ENCODE peak calls at places on chromosomes 6 and 20, in nine cellular contexts. C, E, R, G, W, X, B, J and Y are unnamed samples.

GRCh38 chr6:129146836-129147366 is 264.0 kb downstream of the LAMA2 start:
- DNase-seq in C (no peak), G (no peak), J (no peak), X (no peak), E (no peak), B (no peak), R (no peak), W (no peak), Y (no peak)

GRCh38 chr6:100105138-100105537 is 111.1 kb upstream of the MCHR2 start:
- DNase-seq in X (no peak), J (no peak), R (no peak), C (no peak), B (no peak), E (no peak), G (no peak), W (no peak), Y (no peak)

GRCh38 chr6:40894962-40895799 is 143.8 kb downstream of the UNC5CL start:
- DNase-seq in R (peak; percentile 61), J (peak; percentile 79), C (peak; percentile 12), X (peak; percentile 87), B (peak; percentile 40), W (peak; percentile 67), E (no peak), G (no peak), Y (no peak)

GRCh38 chr20:29740601-29740950 is 1516.9 kb upstream of the DEFB115 start:
- DNase-seq in G (no peak), R (no peak), C (no peak), X (no peak), J (no peak), W (no peak), E (no peak), B (no peak), Y (no peak)

GRCh38 chr20:62929051-62929538 is 2.8 kb upstream of the DIDO1 start:
- DNase-seq in W (peak; percentile 84), E (peak; percentile 56), G (no peak), C (peak; percentile 43), J (peak; percentile 78), X (peak; percentile 96), R (peak; percentile 69), B (no peak), Y (no peak)

GRCh38 chr6:1917628-1918371 is 308.1 kb downstream of the FOXC1 start:
- DNase-seq in J (no peak), X (no peak), W (no peak), C (no peak), E (no peak), G (no peak), B (peak; percentile 40), R (no peak), Y (no peak)

GRCh38 chr6:166904101-166904746 is 52.1 kb downstream of the RNASET2 start:
- DNase-seq in G (no peak), E (no peak), C (no peak), R (no peak), B (no peak), X (peak; percentile 60), J (no peak), W (no peak), Y (peak; percentile 26)

GRCh38 chr20:4272225-4272624 is 256.9 kb upstream of the RNF24 start:
- DNase-seq in C (no peak), B (no peak), R (no peak), E (no peak), G (no peak), X (no peak), W (no peak), J (no peak), Y (no peak)

GRCh38 chr6:5116243-5116991 is 31.3 kb downstream of the PPP1R3G start:
- DNase-seq in W (no peak), R (no peak), B (no peak), C (no peak), G (no peak), J (no peak), X (no peak), E (no peak), Y (no peak)

GRCh38 chr20:61577065-61577464 is 325.0 kb downstream of the CDH4 start:
- DNase-seq in J (no peak), W (no peak), R (no peak), C (no peak), X (no peak), E (no peak), G (no peak), B (no peak), Y (no peak)

GRCh38 chr6:125367036-125367782 is 65.4 kb upstream of the HDDC2 start:
- DNase-seq in B (no peak), G (no peak), J (no peak), C (no peak), W (no peak), X (no peak), E (no peak), R (no peak), Y (no peak)

GRCh38 chr20:25341716-25342680 is 48.6 kb downstream of the ABHD12 start:
- DNase-seq in B (no peak), C (no peak), X (no peak), G (no peak), W (no peak), R (no peak), E (no peak), J (no peak), Y (no peak)

GRCh38 chr20:25470045-25470444 is 62.6 kb downstream of the GINS1 start:
- DNase-seq in X (peak; percentile 76), B (peak; percentile 8), C (no peak), R (no peak), W (no peak), J (no peak), G (no peak), E (peak; percentile 12), Y (no peak)

GRCh38 chr6:50381106-50381415 is 331.3 kb upstream of the DEFB112 start:
- DNase-seq in C (no peak), X (no peak), E (no peak), W (no peak), R (no peak), G (no peak), B (no peak), J (no peak), Y (no peak)

GRCh38 chr20:4998160-4998651 is 3.1 kb downstream of the SLC23A2 start:
- DNase-seq in B (no peak), W (no peak), E (no peak), J (no peak), R (no peak), G (no peak), C (no peak), X (no peak), Y (no peak)

GRCh38 chr20:434221-434620 is 26.1 kb downstream of the RBCK1 start:
- DNase-seq in R (no peak), X (peak; percentile 89), W (peak; percentile 21), E (no peak), C (no peak), B (no peak), G (no peak), J (no peak), Y (peak; percentile 19)

GRCh38 chr6:42406296-42407280 is 45.1 kb downstream of the TRERF1 start:
- DNase-seq in X (no peak), E (no peak), G (no peak), W (no peak), R (peak; percentile 48), J (no peak), B (no peak), C (no peak), Y (no peak)

GRCh38 chr6:21634582-21634981 is 41.0 kb downstream of the SOX4 start:
- DNase-seq in W (no peak), E (no peak), R (no peak), J (no peak), X (no peak), B (no peak), C (no peak), G (peak; percentile 10), Y (no peak)

GRCh38 chr6:17865798-17866725 is 121.4 kb downstream of the KIF13A start:
- DNase-seq in C (peak; percentile 31), J (peak; percentile 96), R (peak; percentile 64), E (no peak), B (peak; percentile 98), X (no peak), W (no peak), G (peak; percentile 81), Y (peak; percentile 65)

GRCh38 chr20:62148908-62149314 is 5.3 kb downstream of the SS18L1 start:
- DNase-seq in E (no peak), G (no peak), J (no peak), R (no peak), B (no peak), W (no peak), C (no peak), X (no peak), Y (no peak)

DNA sequence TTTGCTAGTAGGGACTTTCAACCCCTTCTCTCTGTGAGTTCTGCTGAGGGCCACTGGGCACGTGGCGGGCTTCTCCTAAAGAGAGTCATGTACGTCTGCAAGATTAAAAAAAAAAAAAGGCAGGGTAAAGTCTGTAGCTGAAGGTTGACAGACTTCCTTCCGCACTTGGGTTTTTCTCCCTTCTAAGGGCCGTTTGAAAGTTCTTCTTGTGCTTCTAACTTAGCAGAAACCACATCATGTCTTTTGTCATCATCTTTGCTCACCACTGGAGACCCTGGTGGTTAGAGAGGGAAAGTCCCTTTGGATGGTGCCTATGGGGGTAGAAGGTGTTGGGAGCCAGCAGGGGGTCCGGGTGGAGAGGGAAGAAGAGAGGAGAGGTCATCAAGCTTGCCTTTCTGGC is 31.4 kb downstream of the PRDM1 start:
- DNase-seq in J (no peak), C (no peak), B (no peak), X (no peak), E (peak; percentile 33), W (no peak), G (no peak), R (no peak), Y (no peak)
- H3K27ac ChIP-seq in J (no peak overlapping the region), C (no peak overlapping the region), B (no peak overlapping the region), X (no peak overlapping the region), E (no peak overlapping the region), W (no peak overlapping the region), G (no peak overlapping the region), R (no peak overlapping the region), Y (no peak overlapping the region)

GRCh38 chr20:57310821-57311514 is 18.6 kb upstream of the SPO11 start:
- DNase-seq in R (no peak), C (no peak), G (no peak), E (no peak), W (no peak), X (no peak), B (no peak), J (no peak), Y (no peak)
- H3K27ac ChIP-seq in R (no peak overlapping the region), C (no peak overlapping the region), G (no peak overlapping the region), E (no peak overlapping the region), W (no peak overlapping the region), X (no peak overlapping the region), B (no peak overlapping the region), J (no peak overlapping the region), Y (no peak overlapping the region)

DNA sequence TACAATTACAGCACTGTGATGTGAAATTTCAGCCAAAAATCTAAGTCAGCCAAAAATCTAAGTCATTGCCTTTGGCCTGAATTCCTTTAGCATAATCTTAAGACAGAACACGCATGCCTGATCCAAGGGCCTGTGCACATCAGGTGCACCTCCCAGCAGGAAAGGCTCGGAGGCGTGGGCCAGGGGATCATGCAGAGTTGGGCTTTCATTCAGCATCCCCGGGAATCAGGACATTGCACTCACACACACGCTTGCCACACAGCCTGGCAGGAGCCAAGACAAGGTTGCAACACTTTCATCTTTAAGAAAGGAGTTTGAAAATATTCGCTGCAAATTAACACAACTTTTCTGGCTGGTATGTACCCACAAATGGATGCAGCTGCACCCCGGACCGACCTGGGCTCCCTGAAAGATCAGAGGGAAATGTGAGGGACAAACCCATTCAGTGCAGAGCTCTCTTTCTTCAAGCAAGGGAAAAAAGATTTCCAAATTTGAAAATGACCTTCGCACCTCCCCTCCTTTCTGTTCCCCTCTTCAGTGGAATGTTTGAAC is 48.8 kb downstream of the ERMARD start:
- DNase-seq in G (no peak), C (no peak), W (no peak), J (no peak), B (no peak), E (no peak), X (no peak), R (no peak), Y (no peak)
- H3K27ac ChIP-seq in G (no peak overlapping the region), C (no peak overlapping the region), W (peak overlapping the region; percentile 62), J (no peak overlapping the region), B (no peak overlapping the region), E (no peak overlapping the region), X (no peak overlapping the region), R (no peak overlapping the region), Y (peak overlapping the region; percentile 40)

GRCh38 chr6:116963972-116964371 is 86.9 kb downstream of the RFX6 start:
- DNase-seq in E (no peak), X (no peak), G (no peak), W (no peak), R (no peak), J (no peak), B (no peak), C (no peak), Y (no peak)
- H3K27ac ChIP-seq in E (no peak overlapping the region), X (no peak overlapping the region), G (no peak overlapping the region), W (no peak overlapping the region), R (no peak overlapping the region), J (no peak overlapping the region), B (no peak overlapping the region), C (no peak overlapping the region), Y (no peak overlapping the region)